ENCODE peak calls at places on chromosomes 7 and 10, in five cellular contexts. I is cardiac muscle cell, G is GM23248, F is pancreas, W is PC-3. C is an unnamed sample.

GRCh38 chr7:80732635-80733034 is 94.2 kb downstream of the CD36 start:
- DNase-seq in F (no peak), I (no peak), G (peak; percentile 30), W (peak; percentile 42), C (no peak)

GRCh38 chr7:33671521-33672262 is 233.6 kb upstream of the BMPER start:
- DNase-seq in G (no peak), W (no peak), I (no peak), F (no peak), C (no peak)

GRCh38 chr7:156465186-156465585 is 175.4 kb upstream of the RNF32 start:
- DNase-seq in W (no peak), I (no peak), F (no peak), G (no peak), C (no peak)

GRCh38 chr10:120819366-120819765 is 31.8 kb upstream of the WDR11 start:
- DNase-seq in F (no peak), I (no peak), W (no peak), G (no peak), C (no peak)

GRCh38 chr7:26035552-26035951 is 116.4 kb upstream of the NFE2L3 start:
- DNase-seq in G (no peak), F (no peak), W (no peak), I (no peak), C (no peak)

GRCh38 chr10:46787321-46787615 is 124.0 kb upstream of the PTPN20 start:
- DNase-seq in W (peak; percentile 46), G (peak; percentile 82), I (peak; percentile 23), F (no peak), C (no peak)

GRCh38 chr7:143384741-143385631 is 3.8 kb downstream of the ZYX start:
- DNase-seq in I (no peak), G (peak; percentile 42), W (no peak), F (no peak), C (no peak)

GRCh38 chr10:93995598-93996271 is 2.0 kb downstream of the PLCE1 start:
- DNase-seq in F (no peak), W (peak; percentile 96), G (peak; percentile 73), I (no peak), C (no peak)

GRCh38 chr7:152608208-152608607 is 67.7 kb downstream of the XRCC2 start:
- DNase-seq in G (no peak), F (no peak), I (no peak), W (no peak), C (no peak)

GRCh38 chr7:47885309-47886000 is 62.8 kb downstream of the PKD1L1 start:
- DNase-seq in G (peak; percentile 40), F (no peak), I (no peak), W (no peak), C (no peak)

GRCh38 chr10:895324-895723 is 36.2 kb downstream of the LARP4B start:
- DNase-seq in W (no peak), I (no peak), G (no peak), F (no peak), C (no peak)

GRCh38 chr7:115101199-115101598 is 179.3 kb downstream of the MDFIC start:
- DNase-seq in I (no peak), W (no peak), G (no peak), F (no peak), C (no peak)

GRCh38 chr7:112383671-112384417 is 66.4 kb upstream of the IFRD1 start:
- DNase-seq in I (peak; percentile 32), W (peak; percentile 45), G (peak; percentile 28), F (no peak), C (no peak)

GRCh38 chr10:111233439-111233838 is 156.6 kb downstream of the ADRA2A start:
- DNase-seq in I (peak; percentile 59), G (peak; percentile 57), F (no peak), W (peak; percentile 5), C (no peak)

GRCh38 chr10:131983780-131984179 is 2.1 kb upstream of the BNIP3 start:
- DNase-seq in F (no peak), W (peak; percentile 86), I (no peak), G (peak; percentile 93), C (no peak)

GRCh38 chr7:86313842-86314241 is 329.9 kb upstream of the GRM3 start:
- DNase-seq in F (no peak), G (no peak), I (no peak), W (no peak), C (no peak)

GRCh38 chr10:43106256-43107091 is 29.6 kb downstream of the RET start:
- DNase-seq in F (peak; percentile 72), W (no peak), G (no peak), I (no peak), C (peak; percentile 78)

GRCh38 chr7:149125189-149125863 is 798 bp downstream of the ZNF425 start:
- DNase-seq in G (peak; percentile 41), I (no peak), F (no peak), W (no peak), C (no peak)
- H3K27ac ChIP-seq in G (peak overlapping the region; percentile 87), I (peak overlapping the region; percentile 96), F (peak overlapping the region; percentile 82), W (peak overlapping the region; percentile 57), C (peak overlapping the region; percentile 97)

DNA sequence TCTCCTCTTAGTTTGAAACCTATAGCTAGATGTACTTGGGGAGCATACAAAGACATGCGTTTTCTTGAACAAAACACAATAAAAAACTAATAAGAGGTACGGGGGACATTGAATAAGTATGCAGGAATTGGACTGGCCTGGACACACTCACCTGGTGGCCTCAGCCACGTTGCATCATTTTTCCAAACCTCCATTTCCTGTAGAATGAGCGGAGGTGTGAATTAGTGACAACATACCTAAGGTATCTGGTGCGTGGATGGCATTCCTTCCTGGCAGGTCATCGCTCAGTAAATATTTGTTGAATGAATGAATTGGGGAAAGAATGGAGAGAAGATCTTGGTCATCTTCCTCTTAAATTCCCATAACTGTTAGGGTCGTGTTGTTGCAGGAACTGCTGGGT is 103.2 kb upstream of the CTBP2 start:
- DNase-seq in F (no peak), G (peak; percentile 56), I (no peak), W (peak; percentile 94), C (no peak)
- H3K27ac ChIP-seq in F (no peak overlapping the region), G (no peak overlapping the region), I (no peak overlapping the region), W (peak overlapping the region; percentile 44), C (no peak overlapping the region)

DNA sequence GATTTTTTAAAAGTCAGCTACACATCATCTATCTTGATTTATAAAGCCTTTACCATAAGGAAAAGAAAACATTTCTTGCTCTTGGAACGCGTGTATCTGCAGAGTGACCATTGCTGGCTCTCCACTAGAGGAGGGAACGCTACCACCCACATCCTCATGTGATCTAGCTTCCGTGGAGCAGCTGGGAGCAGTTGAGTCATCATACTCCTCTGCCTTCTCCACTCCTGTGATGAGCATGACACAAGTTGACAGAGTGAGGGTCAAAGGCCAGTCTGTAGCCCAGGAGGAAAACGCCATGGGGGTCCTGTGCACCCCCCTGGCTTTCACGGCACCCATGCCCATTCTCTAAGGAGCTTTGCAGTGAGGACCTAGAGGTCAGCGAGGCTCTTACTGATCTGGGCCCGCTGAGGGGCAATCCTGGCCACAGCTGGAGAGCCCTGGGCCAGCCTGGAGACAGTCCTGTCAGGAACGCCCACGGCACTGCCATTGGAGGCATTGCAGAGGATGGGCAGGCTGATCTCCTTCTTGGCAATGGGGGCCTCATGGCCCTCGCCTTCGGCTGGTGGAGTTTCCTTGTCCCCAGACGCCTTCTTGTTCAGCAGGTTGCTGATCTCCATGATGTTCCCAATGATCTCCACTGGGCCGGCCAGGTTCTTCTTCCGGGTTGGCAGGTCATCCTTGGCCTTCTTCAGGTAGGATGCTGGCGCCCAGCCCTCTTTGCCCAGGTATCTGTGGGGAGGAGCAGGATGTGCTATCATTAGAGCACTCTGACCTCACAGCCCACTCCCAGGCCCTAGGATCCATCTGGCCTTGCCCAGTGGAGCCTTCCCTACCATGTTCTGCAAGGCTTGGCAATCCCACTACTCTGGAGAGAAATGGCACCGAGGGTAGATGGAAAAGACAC is 119.2 kb downstream of the NEURL1 start:
- DNase-seq in W (no peak), I (no peak), G (peak; percentile 95), F (no peak), C (peak; percentile 67)
- H3K27ac ChIP-seq in W (no peak overlapping the region), I (no peak overlapping the region), G (peak overlapping the region; percentile 77), F (no peak overlapping the region), C (no peak overlapping the region)

GRCh38 chr7:22939842-22940241 is 74.1 kb downstream of the HYCC1 start:
- DNase-seq in F (no peak), I (no peak), W (no peak), G (no peak), C (no peak)
- H3K27ac ChIP-seq in F (no peak overlapping the region), I (no peak overlapping the region), W (no peak overlapping the region), G (no peak overlapping the region), C (no peak overlapping the region)

GRCh38 chr7:16634292-16634738 is 11.2 kb downstream of the ANKMY2 start:
- DNase-seq in G (no peak), W (no peak), F (no peak), I (no peak), C (no peak)

GRCh38 chr7:16638282-16639265 is 7.0 kb downstream of the ANKMY2 start:
- DNase-seq in F (no peak), G (no peak), I (no peak), W (no peak), C (no peak)

GRCh38 chr7:16637279-16637795 is 8.2 kb downstream of the ANKMY2 start:
- DNase-seq in I (no peak), W (no peak), F (no peak), G (no peak), C (no peak)

GRCh38 chr7:16630654-16631053 is 14.9 kb downstream of the ANKMY2 start:
- DNase-seq in G (no peak), I (no peak), F (no peak), W (no peak), C (no peak)

DNA sequence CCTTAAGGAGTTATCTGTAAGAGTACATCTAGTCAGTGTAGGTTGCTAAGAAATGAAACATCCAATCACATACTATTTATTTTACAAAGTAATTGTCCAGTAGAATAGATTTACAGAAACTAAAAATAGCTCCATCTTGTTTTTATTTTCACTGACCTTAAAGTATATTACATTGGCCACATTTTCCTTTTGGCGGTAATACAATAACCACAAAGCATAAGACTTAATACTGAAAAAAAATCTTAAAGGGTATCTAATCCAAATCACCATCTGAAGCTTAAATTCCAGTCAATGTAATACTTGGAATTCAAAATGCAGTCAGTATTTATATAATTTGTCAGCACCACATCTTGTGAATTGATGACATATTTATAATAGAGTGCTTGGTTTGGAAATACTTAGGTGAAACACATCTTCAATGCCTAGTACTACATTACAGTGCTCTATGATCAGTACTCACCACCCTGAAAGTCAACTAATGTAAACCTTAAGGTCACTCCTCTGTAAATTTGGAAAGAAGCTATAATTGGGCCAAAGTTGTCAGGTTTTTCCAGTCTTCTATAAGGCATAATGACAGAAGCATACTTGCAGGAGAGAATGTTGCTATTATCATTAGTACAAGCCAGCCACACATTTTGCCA is 8.9 kb downstream of the ANKMY2 start:
- DNase-seq in W (no peak), F (no peak), G (peak; percentile 26), I (no peak), C (no peak)
- H3K27ac ChIP-seq in W (no peak overlapping the region), F (no peak overlapping the region), G (no peak overlapping the region), I (peak overlapping the region; percentile 73), C (no peak overlapping the region)

DNA sequence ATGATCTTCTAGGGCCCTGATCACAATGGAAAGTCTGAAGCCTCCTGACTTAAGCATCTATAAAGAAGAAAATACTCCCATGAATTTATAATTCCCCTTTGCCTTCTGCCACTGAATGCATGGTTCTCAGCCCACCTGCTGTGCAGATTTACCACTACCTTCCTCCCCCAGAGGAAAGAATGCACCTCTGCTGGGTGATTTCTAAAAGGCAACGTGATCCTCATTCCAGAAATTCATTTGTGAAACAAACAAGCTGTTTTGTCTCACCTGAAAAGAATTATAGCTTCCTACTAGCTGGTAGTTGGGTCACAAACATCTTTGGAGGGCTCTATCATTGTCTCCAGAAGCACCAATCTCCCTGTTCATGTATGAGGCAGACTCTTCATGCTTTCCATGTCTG is 320.2 kb downstream of the CDC14C start:
- DNase-seq in I (no peak), W (no peak), F (no peak), G (no peak), C (no peak)
- H3K27ac ChIP-seq in I (no peak overlapping the region), W (no peak overlapping the region), F (no peak overlapping the region), G (no peak overlapping the region), C (no peak overlapping the region)

GRCh38 chr7:1898628-1899185 is 228.6 kb downstream of the ELFN1 start:
- DNase-seq in I (no peak), W (no peak), F (peak; percentile 57), G (no peak), C (peak; percentile 55)
- H3K27ac ChIP-seq in I (no peak overlapping the region), W (no peak overlapping the region), F (no peak overlapping the region), G (peak overlapping the region; percentile 60), C (no peak overlapping the region)